ENCODE peak calls at places on chromosomes 4 and X, in seven cellular contexts. One of them, this sample, is unnamed.

GRCh38 chr4:124631760-124632159 is 80.8 kb downstream of the ANKRD50 start:
- DNase-seq in HTR-8/SVneo: peak
- DNase-seq in psoas muscle: peak
- DNase-seq in RCC 7860: peak
- DNase-seq in left colon: no peak
- DNase-seq in choroid plexus epithelial cell: peak
- DNase-seq in NCI-H2081: no peak
- DNase-seq in this sample: peak

GRCh38 chr4:139315221-139315675 is 13.0 kb upstream of the NDUFC1 start:
- DNase-seq in HTR-8/SVneo: no peak
- DNase-seq in psoas muscle: no peak
- DNase-seq in RCC 7860: no peak
- DNase-seq in left colon: no peak
- DNase-seq in choroid plexus epithelial cell: no peak
- DNase-seq in NCI-H2081: no peak
- DNase-seq in this sample: no peak

GRCh38 chr4:16574981-16575380 is 323.5 kb downstream of the LDB2 start:
- DNase-seq in HTR-8/SVneo: no peak
- DNase-seq in psoas muscle: no peak
- DNase-seq in RCC 7860: no peak
- DNase-seq in left colon: no peak
- DNase-seq in choroid plexus epithelial cell: no peak
- DNase-seq in NCI-H2081: no peak
- DNase-seq in this sample: no peak

GRCh38 chr4:183360161-183360919 is 38.1 kb upstream of the CLDN24 start:
- DNase-seq in HTR-8/SVneo: no peak
- DNase-seq in psoas muscle: no peak
- DNase-seq in RCC 7860: peak
- DNase-seq in left colon: no peak
- DNase-seq in choroid plexus epithelial cell: peak
- DNase-seq in NCI-H2081: no peak
- DNase-seq in this sample: no peak

GRCh38 chr4:140223056-140223810 is 69.2 kb upstream of the MAML3 start:
- DNase-seq in HTR-8/SVneo: no peak
- DNase-seq in psoas muscle: no peak
- DNase-seq in RCC 7860: no peak
- DNase-seq in left colon: no peak
- DNase-seq in choroid plexus epithelial cell: peak
- DNase-seq in NCI-H2081: no peak
- DNase-seq in this sample: no peak

GRCh38 chr4:97585274-97585673 is 558.0 kb downstream of the STPG2 start:
- DNase-seq in HTR-8/SVneo: no peak
- DNase-seq in psoas muscle: no peak
- DNase-seq in RCC 7860: no peak
- DNase-seq in left colon: no peak
- DNase-seq in choroid plexus epithelial cell: no peak
- DNase-seq in NCI-H2081: no peak
- DNase-seq in this sample: no peak

GRCh38 chrX:114050075-114050796 is 533.6 kb upstream of the HTR2C start:
- DNase-seq in HTR-8/SVneo: no peak
- DNase-seq in psoas muscle: no peak
- DNase-seq in RCC 7860: no peak
- DNase-seq in left colon: no peak
- DNase-seq in choroid plexus epithelial cell: no peak
- DNase-seq in NCI-H2081: no peak
- DNase-seq in this sample: no peak

GRCh38 chr4:37889849-37890500 is 909 bp upstream of the TBC1D1 start:
- DNase-seq in HTR-8/SVneo: no peak
- DNase-seq in psoas muscle: no peak
- DNase-seq in RCC 7860: no peak
- DNase-seq in left colon: peak
- DNase-seq in choroid plexus epithelial cell: no peak
- DNase-seq in NCI-H2081: no peak
- DNase-seq in this sample: peak

GRCh38 chrX:133569217-133569616 is 153.9 kb upstream of the GPC4 start:
- DNase-seq in HTR-8/SVneo: no peak
- DNase-seq in psoas muscle: no peak
- DNase-seq in RCC 7860: no peak
- DNase-seq in left colon: no peak
- DNase-seq in choroid plexus epithelial cell: no peak
- DNase-seq in NCI-H2081: no peak
- DNase-seq in this sample: no peak

GRCh38 chr4:37879365-37879764 is 11.5 kb upstream of the TBC1D1 start:
- DNase-seq in HTR-8/SVneo: no peak
- DNase-seq in psoas muscle: no peak
- DNase-seq in RCC 7860: no peak
- DNase-seq in left colon: no peak
- DNase-seq in choroid plexus epithelial cell: no peak
- DNase-seq in NCI-H2081: no peak
- DNase-seq in this sample: no peak

GRCh38 chr4:84920591-84920990 is 45.9 kb downstream of the WDFY3 start:
- DNase-seq in HTR-8/SVneo: peak
- DNase-seq in psoas muscle: no peak
- DNase-seq in RCC 7860: peak
- DNase-seq in left colon: no peak
- DNase-seq in choroid plexus epithelial cell: peak
- DNase-seq in NCI-H2081: no peak
- DNase-seq in this sample: no peak

GRCh38 chr4:77072195-77072753 is 3.5 kb downstream of the CCNI start:
- DNase-seq in HTR-8/SVneo: no peak
- DNase-seq in psoas muscle: no peak
- DNase-seq in RCC 7860: no peak
- DNase-seq in left colon: no peak
- DNase-seq in choroid plexus epithelial cell: no peak
- DNase-seq in NCI-H2081: no peak
- DNase-seq in this sample: no peak

GRCh38 chrX:65644621-65645287 is 22.7 kb upstream of the MSN start:
- DNase-seq in HTR-8/SVneo: peak
- DNase-seq in psoas muscle: peak
- DNase-seq in RCC 7860: peak
- DNase-seq in left colon: peak
- DNase-seq in choroid plexus epithelial cell: peak
- DNase-seq in NCI-H2081: no peak
- DNase-seq in this sample: peak

GRCh38 chr4:105306158-105306781 is 159.6 kb downstream of the TET2 start:
- DNase-seq in HTR-8/SVneo: no peak
- DNase-seq in psoas muscle: no peak
- DNase-seq in RCC 7860: peak
- DNase-seq in left colon: no peak
- DNase-seq in choroid plexus epithelial cell: peak
- DNase-seq in NCI-H2081: no peak
- DNase-seq in this sample: no peak

GRCh38 chr4:176435891-176436499 is 116.2 kb downstream of the SPCS3 start:
- DNase-seq in HTR-8/SVneo: no peak
- DNase-seq in psoas muscle: no peak
- DNase-seq in RCC 7860: no peak
- DNase-seq in left colon: no peak
- DNase-seq in choroid plexus epithelial cell: peak
- DNase-seq in NCI-H2081: no peak
- DNase-seq in this sample: no peak

GRCh38 chrX:133183806-133184205 is 34.3 kb downstream of the TFDP3 start:
- DNase-seq in HTR-8/SVneo: no peak
- DNase-seq in psoas muscle: no peak
- DNase-seq in RCC 7860: no peak
- DNase-seq in left colon: no peak
- DNase-seq in choroid plexus epithelial cell: no peak
- DNase-seq in NCI-H2081: no peak
- DNase-seq in this sample: no peak